ENCODE peak calls at places on chromosomes 13 and 19, in eight cellular contexts. J is iPS DF 6.9; L is heart right ventricle; Z is hepatocyte; B is IMR-90; T is tibial nerve; A is effector memory CD4-positive, alpha-beta T cell; I is AG04450. S is an unnamed sample.

GRCh38 chr19:41897181-41897580 is 14.2 kb downstream of the ARHGEF1 start:
- DNase-seq in J (no peak), L (no peak), Z (no peak), B (no peak), T (no peak), A (no peak), I (no peak), S (no peak)

GRCh38 chr19:50025794-50026549 is at the start of gene ZNF473:
- DNase-seq in J (peak; percentile 70), L (peak; percentile 93), Z (peak; percentile 97), B (peak; percentile 94), T (peak; percentile 92), A (peak; percentile 92), I (peak; percentile 89), S (peak; percentile 95)

GRCh38 chr19:35062942-35063341 is 21.4 kb downstream of the HPN start:
- DNase-seq in J (no peak), L (no peak), Z (no peak), B (no peak), T (no peak), A (no peak), I (no peak), S (no peak)

GRCh38 chr13:24618219-24618955 is 61.8 kb upstream of the ATP12A start:
- DNase-seq in J (no peak), L (no peak), Z (no peak), B (no peak), T (no peak), A (peak; percentile 45), I (no peak), S (no peak)

GRCh38 chr19:3783660-3784584 is 2.3 kb downstream of the MATK start:
- DNase-seq in J (no peak), L (no peak), Z (no peak), B (no peak), T (no peak), A (no peak), I (no peak), S (no peak)

GRCh38 chr13:20525144-20525600 is 485 bp downstream of the CRYL1 start:
- DNase-seq in J (no peak), L (peak; percentile 39), Z (peak; percentile 50), B (no peak), T (peak; percentile 25), A (no peak), I (no peak), S (peak; percentile 34)

GRCh38 chr13:26952551-26953138 is 192.1 kb upstream of the GPR12 start:
- DNase-seq in J (no peak), L (no peak), Z (no peak), B (no peak), T (no peak), A (no peak), I (no peak), S (no peak)

GRCh38 chr19:39342647-39343305 is 555 bp downstream of the SAMD4B start:
- DNase-seq in J (no peak), L (peak; percentile 28), Z (peak; percentile 58), B (no peak), T (no peak), A (no peak), I (no peak), S (peak; percentile 41)

GRCh38 chr19:18697680-18698079 is 14.2 kb downstream of the CRTC1 start:
- DNase-seq in J (no peak), L (no peak), Z (no peak), B (no peak), T (no peak), A (no peak), I (no peak), S (no peak)

GRCh38 chr19:18091217-18091608 is 4.5 kb upstream of the IL12RB1 start:
- DNase-seq in J (no peak), L (peak; percentile 32), Z (no peak), B (no peak), T (peak; percentile 53), A (peak; percentile 78), I (no peak), S (peak; percentile 43)

GRCh38 chr19:29666634-29667389 is 1.6 kb downstream of the PLEKHF1 start:
- DNase-seq in J (no peak), L (peak; percentile 74), Z (peak; percentile 82), B (peak; percentile 64), T (peak; percentile 70), A (no peak), I (no peak), S (peak; percentile 82)

GRCh38 chr19:10334340-10335148 is 1.2 kb upstream of the RAVER1 start:
- DNase-seq in J (no peak), L (peak; percentile 96), Z (peak; percentile 96), B (peak; percentile 93), T (peak; percentile 95), A (no peak), I (peak; percentile 89), S (peak; percentile 98)

GRCh38 chr19:56071151-56071550 is 49.9 kb downstream of the ZNF787 start:
- DNase-seq in J (no peak), L (no peak), Z (no peak), B (no peak), T (no peak), A (no peak), I (no peak), S (no peak)

GRCh38 chr13:97223711-97224461 is 1.8 kb downstream of the MBNL2 start:
- DNase-seq in J (no peak), L (peak; percentile 30), Z (peak; percentile 85), B (peak; percentile 96), T (peak; percentile 81), A (no peak), I (peak; percentile 83), S (peak; percentile 56)

GRCh38 chr19:48551437-48552302 is at the start of gene SULT2B1:
- DNase-seq in J (no peak), L (no peak), Z (no peak), B (no peak), T (no peak), A (no peak), I (no peak), S (no peak)

GRCh38 chr13:80100636-80101035 is 240.3 kb downstream of the SPRY2 start:
- DNase-seq in J (no peak), L (no peak), Z (no peak), B (peak; percentile 53), T (no peak), A (no peak), I (no peak), S (no peak)
- H3K4me3 ChIP-seq in J (no peak overlapping the region), L (no peak overlapping the region), Z (no peak overlapping the region), B (no peak overlapping the region), T (no peak overlapping the region), A (no peak overlapping the region), I (no peak overlapping the region), S (no peak overlapping the region)

GRCh38 chr19:16509141-16510061 is 13.2 kb downstream of the C19orf44 start:
- DNase-seq in J (no peak), L (no peak), Z (no peak), B (peak; percentile 36), T (peak; percentile 68), A (no peak), I (peak; percentile 20), S (no peak)
- H3K27ac ChIP-seq in J (no peak overlapping the region), L (peak overlapping the region; percentile 52), Z (no peak overlapping the region), B (peak overlapping the region; percentile 4), T (peak overlapping the region; percentile 74), A (no peak overlapping the region), I (peak overlapping the region; percentile 68), S (no peak overlapping the region)

GRCh38 chr19:1859319-1859718 is 4.1 kb downstream of the KLF16 start:
- DNase-seq in J (no peak), L (no peak), Z (no peak), B (no peak), T (no peak), A (no peak), I (no peak), S (no peak)
- H3K4me3 ChIP-seq in J (no peak overlapping the region), L (no peak overlapping the region), Z (no peak overlapping the region), B (no peak overlapping the region), T (no peak overlapping the region), A (no peak overlapping the region), I (peak overlapping the region; percentile 2), S (no peak overlapping the region)

GRCh38 chr13:65497265-65497664 is 1732.9 kb downstream of the PCDH9 start:
- DNase-seq in J (no peak), L (no peak), Z (no peak), B (peak; percentile 68), T (no peak), A (no peak), I (peak; percentile 15), S (no peak)
- H3K27ac ChIP-seq in J (no peak overlapping the region), L (no peak overlapping the region), Z (no peak overlapping the region), B (no peak overlapping the region), T (no peak overlapping the region), A (no peak overlapping the region), I (no peak overlapping the region), S (no peak overlapping the region)

S was measured in psoas muscle.